ENCODE peak calls at places on chromosomes 4 and X, in seven cellular contexts. C is lower lobe of right lung; M is uterus; U is IMR-90; J is H9; S is effector memory CD4-positive, alpha-beta T cell; R is CD8-positive, alpha-beta memory T cell. X is an unnamed sample.

GRCh38 chrX:17470136-17470535 is 95.1 kb downstream of the NHS start:
- DNase-seq in C (no peak), M (no peak), U (peak; percentile 42), J (no peak), S (no peak), R (no peak), X (peak; percentile 69)

GRCh38 chrX:1598021-1598875 is 6.8 kb downstream of the AKAP17A start:
- DNase-seq in C (peak; percentile 40), M (no peak), U (no peak), J (no peak), S (no peak), R (no peak), X (no peak)

GRCh38 chr4:85717366-85717765 is 242.4 kb downstream of the ARHGAP24 start:
- DNase-seq in C (no peak), M (no peak), U (no peak), J (no peak), S (no peak), R (no peak), X (no peak)

GRCh38 chrX:56726609-56727008 is 2.4 kb upstream of the NBDY start:
- DNase-seq in C (no peak), M (no peak), U (peak; percentile 61), J (no peak), S (no peak), R (peak; percentile 46), X (peak; percentile 51)

GRCh38 chr4:5821665-5822358 is 71.1 kb downstream of the CRMP1 start:
- DNase-seq in C (no peak), M (no peak), U (no peak), J (peak; percentile 78), S (no peak), R (peak; percentile 17), X (no peak)

GRCh38 chr4:55758081-55758480 is 61.5 kb upstream of the EXOC1L start:
- DNase-seq in C (no peak), M (no peak), U (no peak), J (no peak), S (no peak), R (no peak), X (no peak)

GRCh38 chr4:174177536-174177935 is 105.9 kb downstream of the FBXO8 start:
- DNase-seq in C (no peak), M (no peak), U (no peak), J (no peak), S (no peak), R (no peak), X (no peak)

GRCh38 chr4:166088576-166088975 is 215.5 kb downstream of the TLL1 start:
- DNase-seq in C (no peak), M (no peak), U (no peak), J (no peak), S (no peak), R (no peak), X (no peak)

GRCh38 chr4:7381221-7381889 is 53.4 kb downstream of the PSAPL1 start:
- DNase-seq in C (peak; percentile 32), M (no peak), U (no peak), J (no peak), S (no peak), R (no peak), X (peak; percentile 10)

GRCh38 chrX:40471965-40472648 is 108.7 kb upstream of the ATP6AP2 start:
- DNase-seq in C (peak; percentile 37), M (peak; percentile 26), U (peak; percentile 84), J (peak; percentile 72), S (no peak), R (no peak), X (peak; percentile 80)

GRCh38 chr4:142092941-142093340 is 456.6 kb downstream of the IL15 start:
- DNase-seq in C (no peak), M (no peak), U (peak; percentile 18), J (no peak), S (no peak), R (no peak), X (peak; percentile 67)

GRCh38 chr4:17173300-17173699 is 274.9 kb upstream of the LDB2 start:
- DNase-seq in C (no peak), M (no peak), U (no peak), J (peak; percentile 65), S (no peak), R (no peak), X (no peak)

GRCh38 chr4:114237997-114238396 is 258.6 kb upstream of the ARSJ start:
- DNase-seq in C (no peak), M (no peak), U (no peak), J (no peak), S (no peak), R (no peak), X (no peak)

GRCh38 chr4:40453912-40454311 is 118.8 kb downstream of the CHRNA9 start:
- DNase-seq in C (no peak), M (no peak), U (no peak), J (no peak), S (no peak), R (no peak), X (no peak)

GRCh38 chr4:164095313-164096110 is 601.0 kb downstream of the TMA16 start:
- DNase-seq in C (no peak), M (no peak), U (no peak), J (no peak), S (no peak), R (no peak), X (peak; percentile 81)

GRCh38 chrX:16882188-16882587 is 12.0 kb upstream of the RBBP7 start:
- DNase-seq in C (peak; percentile 52), M (peak; percentile 47), U (peak; percentile 25), J (no peak), S (no peak), R (no peak), X (peak; percentile 28)

GRCh38 chr4:89765966-89766365 is 71.0 kb downstream of the SNCA start:
- DNase-seq in C (no peak), M (peak; percentile 22), U (peak; percentile 63), J (no peak), S (no peak), R (no peak), X (peak; percentile 92)

GRCh38 chr4:6509587-6509986 is 37.2 kb upstream of the PPP2R2C start:
- DNase-seq in C (no peak), M (no peak), U (no peak), J (peak; percentile 17), S (no peak), R (no peak), X (no peak)

GRCh38 chrX:48492293-48492910 is 16.4 kb upstream of the PORCN start:
- DNase-seq in C (no peak), M (no peak), U (peak; percentile 35), J (no peak), S (no peak), R (no peak), X (no peak)

GRCh38 chr4:149223659-149224058 is 592.0 kb downstream of the IQCM start:
- DNase-seq in C (no peak), M (no peak), U (peak; percentile 56), J (no peak), S (no peak), R (no peak), X (peak; percentile 83)

GRCh38 chrX:70504772-70505450 is 60.3 kb downstream of the DLG3 start:
- DNase-seq in C (no peak), M (no peak), U (no peak), J (no peak), S (no peak), R (no peak), X (no peak)

GRCh38 chrX:53715336-53715924 is 28.9 kb upstream of the HUWE1 start:
- DNase-seq in C (no peak), M (no peak), U (no peak), J (no peak), S (no peak), R (no peak), X (peak; percentile 21)

GRCh38 chr4:181503800-181504364 is 739.3 kb upstream of the TENM3 start:
- DNase-seq in C (no peak), M (no peak), U (no peak), J (peak; percentile 43), S (no peak), R (no peak), X (peak; percentile 21)

GRCh38 chr4:121822796-121823504 is 733 bp downstream of the CCNA2 start:
- DNase-seq in C (peak; percentile 46), M (peak; percentile 22), U (no peak), J (peak; percentile 32), S (peak; percentile 12), R (peak; percentile 55), X (peak; percentile 37)

GRCh38 chr4:8730681-8731080 is 138.1 kb downstream of the CPZ start:
- DNase-seq in C (peak; percentile 27), M (no peak), U (no peak), J (no peak), S (no peak), R (no peak), X (no peak)

DNA sequence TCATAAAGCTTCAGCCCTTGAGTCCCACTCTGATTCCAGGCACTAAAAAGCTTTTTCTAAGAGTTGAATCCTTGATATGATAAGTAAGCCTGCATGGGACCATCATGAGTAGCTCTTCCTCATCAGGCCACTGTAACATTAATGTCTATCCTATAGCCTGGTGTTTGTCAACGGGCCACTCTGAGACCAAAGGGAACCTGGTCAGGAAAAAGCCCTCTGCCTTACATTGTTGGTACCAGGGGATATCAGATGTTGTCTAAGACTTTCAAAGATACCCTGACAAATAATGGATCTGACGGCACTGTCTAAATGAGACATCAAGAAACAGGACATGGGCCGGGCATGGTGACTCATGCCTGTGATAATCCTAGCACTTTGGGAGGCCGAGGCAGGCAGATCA is 26.1 kb downstream of the TBC1D9 start:
- DNase-seq in C (no peak), M (no peak), U (no peak), J (no peak), S (no peak), R (no peak), X (no peak)
- H3K9me3 ChIP-seq in C (no peaks in the 10 kb centered on the region), M (no peaks in the 10 kb centered on the region), U (no peaks in the 10 kb centered on the region), J (no peaks in the 10 kb centered on the region), S (no peaks in the 10 kb centered on the region), R (no peaks in the 10 kb centered on the region), X (no peaks in the 10 kb centered on the region)

GRCh38 chr4:82381661-82382284 is 8.0 kb upstream of the HNRNPD start:
- DNase-seq in C (no peak), M (no peak), U (peak; percentile 48), J (no peak), S (no peak), R (no peak), X (no peak)
- H3K9me3 ChIP-seq in C (no peaks in the 10 kb centered on the region), M (no peaks in the 10 kb centered on the region), U (no peaks in the 10 kb centered on the region), J (no peaks in the 10 kb centered on the region), S (no peaks in the 10 kb centered on the region), R (no peaks in the 10 kb centered on the region), X (no peaks in the 10 kb centered on the region)

GRCh38 chr4:125432078-125432477 is 117.3 kb downstream of the FAT4 start:
- DNase-seq in C (no peak), M (no peak), U (peak; percentile 20), J (peak; percentile 76), S (no peak), R (no peak), X (peak; percentile 46)
- H3K9me3 ChIP-seq in C (no peaks in the 10 kb centered on the region), M (no peaks in the 10 kb centered on the region), U (no peaks in the 10 kb centered on the region), J (no peaks in the 10 kb centered on the region), S (no peaks in the 10 kb centered on the region), R (no peaks in the 10 kb centered on the region), X (no peaks in the 10 kb centered on the region)

GRCh38 chr4:109319684-109320083 is 17.2 kb upstream of the COL25A1 start:
- DNase-seq in C (no peak), M (no peak), U (no peak), J (no peak), S (no peak), R (no peak), X (no peak)

GRCh38 chr4:109319156-109319555 is 16.7 kb upstream of the COL25A1 start:
- DNase-seq in C (no peak), M (no peak), U (no peak), J (no peak), S (no peak), R (no peak), X (no peak)

GRCh38 chr4:109313168-109314133 is 11.0 kb upstream of the COL25A1 start:
- DNase-seq in C (no peak), M (no peak), U (no peak), J (no peak), S (no peak), R (no peak), X (no peak)

GRCh38 chr4:109315818-109316217 is 13.4 kb upstream of the COL25A1 start:
- DNase-seq in C (no peak), M (no peak), U (peak; percentile 15), J (no peak), S (no peak), R (no peak), X (no peak)

GRCh38 chr4:109315341-109315740 is 12.9 kb upstream of the COL25A1 start:
- DNase-seq in C (no peak), M (no peak), U (no peak), J (no peak), S (no peak), R (no peak), X (no peak)
- H3K9me3 ChIP-seq in C (peaks cover 13% of the 10 kb centered on the region), M (no peaks in the 10 kb centered on the region), U (peaks cover 3% of the 10 kb centered on the region), J (no peaks in the 10 kb centered on the region), S (no peaks in the 10 kb centered on the region), R (no peaks in the 10 kb centered on the region), X (no peaks in the 10 kb centered on the region)